ENCODE peak calls at places on chromosomes 1 and 21, in four cellular contexts. C, V, E and L are unnamed samples.

GRCh38 chr1:244214009-244214967 is 163.2 kb downstream of the ZBTB18 start:
- DNase-seq in C (no peak), V (no peak), E (peak; percentile 93), L (no peak)

GRCh38 chr1:106944721-106945120 is 111.8 kb upstream of the PRMT6 start:
- DNase-seq in C (no peak), V (no peak), E (no peak), L (no peak)

GRCh38 chr1:76281306-76281705 is 206.8 kb downstream of the ST6GALNAC3 start:
- DNase-seq in C (peak; percentile 31), V (no peak), E (no peak), L (no peak)

GRCh38 chr1:27599605-27600499 is 4.1 kb downstream of the AHDC1 start:
- DNase-seq in C (no peak), V (no peak), E (no peak), L (peak; percentile 20)

GRCh38 chr1:218171302-218171893 is 113.7 kb upstream of the RRP15 start:
- DNase-seq in C (peak; percentile 31), V (no peak), E (peak; percentile 66), L (peak; percentile 4)

GRCh38 chr1:155871390-155871789 is 12.0 kb downstream of the SYT11 start:
- DNase-seq in C (peak; percentile 14), V (no peak), E (peak; percentile 51), L (no peak)

GRCh38 chr21:44464351-44464750 is 9.0 kb downstream of the LRRC3 start:
- DNase-seq in C (no peak), V (no peak), E (no peak), L (no peak)

GRCh38 chr1:162696286-162696862 is 64.1 kb downstream of the DDR2 start:
- DNase-seq in C (peak; percentile 94), V (no peak), E (peak; percentile 95), L (peak; percentile 70)

GRCh38 chr1:53738205-53739108 is 507 bp downstream of the GLIS1 start:
- DNase-seq in C (peak; percentile 8), V (no peak), E (no peak), L (peak; percentile 26)

GRCh38 chr1:180166436-180166800 is 11.7 kb downstream of the QSOX1 start:
- DNase-seq in C (no peak), V (no peak), E (no peak), L (no peak)

GRCh38 chr1:196412326-196412725 is 195.9 kb downstream of the KCNT2 start:
- DNase-seq in C (no peak), V (no peak), E (no peak), L (no peak)

GRCh38 chr1:115907092-115907491 is 66.2 kb upstream of the NHLH2 start:
- DNase-seq in C (no peak), V (no peak), E (no peak), L (no peak)

GRCh38 chr21:17699524-17700189 is 87.0 kb upstream of the BTG3 start:
- DNase-seq in C (no peak), V (no peak), E (no peak), L (no peak)

GRCh38 chr1:5505944-5506343 is 486.3 kb downstream of the NPHP4 start:
- DNase-seq in C (no peak), V (no peak), E (no peak), L (no peak)

GRCh38 chr21:41691205-41692203 is 75.3 kb downstream of the RIPK4 start:
- DNase-seq in C (no peak), V (no peak), E (no peak), L (no peak)

GRCh38 chr21:39452207-39452964 is 616 bp downstream of the SH3BGR start:
- DNase-seq in C (no peak), V (no peak), E (peak; percentile 80), L (no peak)

GRCh38 chr21:44694776-44695175 is 2.2 kb upstream of the KRTAP10-12 start:
- DNase-seq in C (no peak), V (no peak), E (no peak), L (no peak)

GRCh38 chr1:187837787-187838186 is 1009.0 kb downstream of the PLA2G4A start:
- DNase-seq in C (no peak), V (no peak), E (no peak), L (no peak)

GRCh38 chr1:19668893-19669292 is 4.2 kb downstream of the HTR6 start:
- DNase-seq in C (no peak), V (no peak), E (no peak), L (no peak)

GRCh38 chr1:170768929-170769328 is 105.0 kb downstream of the PRRX1 start:
- DNase-seq in C (peak; percentile 36), V (no peak), E (peak; percentile 13), L (peak; percentile 23)

GRCh38 chr1:212967767-212968166 is 17.4 kb downstream of the VASH2 start:
- DNase-seq in C (no peak), V (no peak), E (peak; percentile 43), L (no peak)
- TF ChIP-seq CTCF in C (peak; percentile 54), V (no peak), E (peak; percentile 61), L (peak; percentile 44)

GRCh38 chr1:234072793-234073192 is 168.3 kb downstream of the SLC35F3 start:
- DNase-seq in C (no peak), V (no peak), E (no peak), L (no peak)

GRCh38 chr1:234067584-234067983 is 163.1 kb downstream of the SLC35F3 start:
- DNase-seq in C (no peak), V (no peak), E (no peak), L (peak; percentile 51)

GRCh38 chr1:234065794-234066447 is 161.4 kb downstream of the SLC35F3 start:
- DNase-seq in C (peak; percentile 81), V (peak; percentile 93), E (peak; percentile 67), L (peak; percentile 82)

DNA sequence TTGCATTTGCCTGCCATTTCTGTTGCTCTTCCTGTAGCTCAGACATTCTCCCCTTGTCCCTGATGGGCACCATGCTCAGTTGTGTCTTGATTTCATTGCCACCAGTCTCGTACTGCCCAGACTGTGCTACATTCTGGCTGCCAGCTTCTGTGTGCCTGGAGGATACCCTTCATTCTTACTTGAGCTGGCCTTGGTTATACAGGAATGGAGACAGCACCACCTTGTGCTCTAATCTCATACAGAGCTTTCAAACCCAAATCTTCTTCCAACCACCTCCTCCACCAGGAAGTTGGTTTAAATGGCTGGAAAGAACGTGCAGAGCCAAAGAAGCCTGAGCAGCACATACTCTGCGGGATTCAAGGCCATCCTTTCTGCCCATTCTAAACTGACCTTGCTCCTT is 165.3 kb downstream of the SLC35F3 start:
- DNase-seq in C (no peak), V (no peak), E (no peak), L (no peak)
- TF ChIP-seq CTCF in C (no peak), V (no peak), E (no peak), L (no peak)

DNA sequence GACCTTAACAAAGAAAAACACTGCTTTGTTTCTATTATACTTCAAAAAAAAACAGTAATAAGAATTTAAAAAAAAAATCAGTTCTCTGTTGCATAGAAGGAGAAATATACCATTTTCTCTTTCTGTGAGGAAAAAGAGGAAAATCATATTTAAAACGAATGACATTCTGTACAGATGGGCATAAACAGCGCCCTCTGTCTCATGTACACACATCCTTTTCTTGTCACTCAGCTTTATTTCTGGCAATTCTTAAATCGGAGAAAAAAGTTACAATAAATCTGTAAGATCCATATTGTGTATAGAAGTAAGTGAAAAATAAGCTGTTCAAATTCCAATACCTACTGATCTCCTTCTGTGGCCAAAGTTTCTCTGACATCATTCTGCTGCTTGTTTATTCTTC is 245.4 kb downstream of the SMYD3 start:
- DNase-seq in C (no peak), V (no peak), E (peak; percentile 34), L (no peak)
- TF ChIP-seq CTCF in C (peak; percentile 32), V (no peak), E (peak; percentile 41), L (no peak)

DNA sequence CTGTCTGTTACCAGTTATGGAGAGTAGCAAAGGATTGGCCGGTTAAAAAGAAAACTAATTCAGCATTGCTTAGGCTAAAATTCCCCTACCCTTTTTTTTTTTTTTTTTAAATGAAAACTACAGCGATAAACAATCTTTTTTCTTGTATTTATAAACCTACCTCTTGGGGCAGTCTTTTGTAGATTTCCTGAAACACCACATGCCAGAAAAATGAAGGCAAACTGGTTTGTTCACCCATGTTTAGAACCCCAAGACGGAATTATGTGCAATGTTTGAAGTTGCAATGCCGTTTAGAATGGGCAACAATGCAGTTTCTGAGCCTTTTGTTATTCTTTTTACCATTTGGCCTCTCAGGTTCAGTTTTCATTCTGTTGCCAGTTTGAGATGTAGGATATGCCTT is 59.1 kb downstream of the PRDM2 start:
- DNase-seq in C (no peak), V (no peak), E (no peak), L (no peak)
- TF ChIP-seq CTCF in C (peak; percentile 6), V (no peak), E (no peak), L (no peak)

GRCh38 chr1:236751385-236751784 is 43.7 kb upstream of the MTR start:
- DNase-seq in C (no peak), V (no peak), E (no peak), L (no peak)
- TF ChIP-seq CTCF in C (no peak), V (no peak), E (no peak), L (no peak)

GRCh38 chr1:198553017-198553416 is 12.5 kb upstream of the ATP6V1G3 start:
- DNase-seq in C (no peak), V (no peak), E (no peak), L (no peak)
- TF ChIP-seq CTCF in C (no peak), V (no peak), E (no peak), L (no peak)

GRCh38 chr1:248622491-248623106 is 12.3 kb downstream of the OR2T11 start:
- DNase-seq in C (peak; percentile 0), V (no peak), E (peak; percentile 56), L (no peak)

GRCh38 chr1:248613742-248614141 is 16.2 kb upstream of the OR2T10 start:
- DNase-seq in C (no peak), V (no peak), E (no peak), L (no peak)

GRCh38 chr1:248618119-248618518 is 16.8 kb downstream of the OR2T11 start:
- DNase-seq in C (no peak), V (no peak), E (no peak), L (no peak)

GRCh38 chr1:248618878-248619277 is 16.0 kb downstream of the OR2T11 start:
- DNase-seq in C (no peak), V (peak; percentile 59), E (peak; percentile 56), L (no peak)
- TF ChIP-seq CTCF in C (peak; percentile 59), V (no peak), E (peak; percentile 64), L (no peak)